ENCODE peak calls at places on chromosomes 4 and X, in ten cellular contexts. I, V, G, Q, M, N, H, W, J and B are unnamed samples.

GRCh38 chr4:13537832-13538177 is 6.5 kb downstream of the NKX3-2 start:
- DNase-seq in W (no peak), G (no peak), J (no peak), M (no peak), V (peak; percentile 58), N (no peak), Q (no peak), I (no peak), H (no peak), B (no peak)

GRCh38 chrX:65652098-65652497 is 15.4 kb upstream of the MSN start:
- DNase-seq in G (no peak), H (no peak), N (no peak), V (no peak), W (no peak), I (no peak), M (no peak), J (no peak), Q (no peak), B (no peak)

GRCh38 chr4:112277220-112277619 is 8.5 kb downstream of the TIFA start:
- DNase-seq in W (no peak), J (no peak), V (no peak), H (no peak), M (no peak), Q (no peak), G (peak; percentile 52), N (no peak), I (no peak), B (peak; percentile 58)

GRCh38 chr4:151641167-151641566 is 119.6 kb downstream of the GATB start:
- DNase-seq in J (no peak), H (no peak), Q (no peak), W (no peak), I (no peak), M (peak; percentile 8), N (no peak), G (peak; percentile 20), V (no peak), B (no peak)

GRCh38 chrX:107716045-107716684 is 59.4 kb downstream of the TSC22D3 start:
- DNase-seq in V (peak; percentile 75), I (peak; percentile 24), M (no peak), Q (peak; percentile 28), G (no peak), J (no peak), H (peak; percentile 67), W (no peak), N (peak; percentile 85), B (no peak)

GRCh38 chr4:126172126-126172525 is 857.4 kb downstream of the FAT4 start:
- DNase-seq in M (no peak), J (no peak), Q (no peak), V (no peak), W (no peak), H (no peak), G (no peak), I (no peak), N (no peak), B (no peak)

GRCh38 chrX:47283015-47283771 is 50.4 kb downstream of the USP11 start:
- DNase-seq in W (no peak), N (no peak), V (no peak), M (peak; percentile 65), H (no peak), I (no peak), J (peak; percentile 8), G (no peak), Q (no peak), B (peak; percentile 3)

GRCh38 chrX:153968754-153969124 is 2.9 kb downstream of the HCFC1 start:
- DNase-seq in W (no peak), H (no peak), M (no peak), N (peak; percentile 79), Q (peak; percentile 46), V (peak; percentile 22), I (peak; percentile 34), G (no peak), J (no peak), B (no peak)

GRCh38 chr4:101211146-101211553 is 136.2 kb downstream of the PPP3CA start:
- DNase-seq in G (peak; percentile 29), N (no peak), I (no peak), W (no peak), Q (no peak), V (peak; percentile 22), J (no peak), M (no peak), H (no peak), B (no peak)

GRCh38 chr4:156217236-156217635 is 263.6 kb upstream of the CTSO start:
- DNase-seq in W (no peak), H (no peak), Q (no peak), M (no peak), J (no peak), V (no peak), I (no peak), N (no peak), G (no peak), B (no peak)

GRCh38 chrX:44922980-44923379 is 50.0 kb downstream of the KDM6A start:
- DNase-seq in I (no peak), G (no peak), M (no peak), J (no peak), N (no peak), Q (no peak), V (no peak), W (no peak), H (no peak), B (no peak)

GRCh38 chrX:19725545-19726102 is 161.8 kb downstream of the SH3KBP1 start:
- DNase-seq in J (no peak), M (no peak), V (no peak), I (no peak), G (no peak), Q (no peak), H (no peak), N (no peak), W (no peak), B (no peak)

GRCh38 chr4:88705805-88706518 is 8.3 kb upstream of the NAP1L5 start:
- DNase-seq in W (no peak), M (no peak), Q (no peak), I (no peak), N (no peak), J (no peak), H (no peak), G (no peak), V (no peak), B (no peak)

GRCh38 chr4:88702780-88703179 is 5.2 kb upstream of the NAP1L5 start:
- DNase-seq in H (no peak), N (no peak), G (no peak), V (no peak), W (no peak), I (no peak), J (no peak), Q (no peak), M (no peak), B (no peak)

GRCh38 chr4:88705223-88705622 is 7.6 kb upstream of the NAP1L5 start:
- DNase-seq in V (no peak), N (no peak), I (no peak), J (no peak), H (no peak), G (no peak), Q (no peak), M (no peak), W (no peak), B (no peak)

GRCh38 chr4:88709989-88710388 is 12.4 kb upstream of the NAP1L5 start:
- DNase-seq in G (no peak), Q (no peak), H (no peak), N (no peak), I (no peak), V (no peak), J (no peak), M (no peak), W (no peak), B (no peak)

DNA sequence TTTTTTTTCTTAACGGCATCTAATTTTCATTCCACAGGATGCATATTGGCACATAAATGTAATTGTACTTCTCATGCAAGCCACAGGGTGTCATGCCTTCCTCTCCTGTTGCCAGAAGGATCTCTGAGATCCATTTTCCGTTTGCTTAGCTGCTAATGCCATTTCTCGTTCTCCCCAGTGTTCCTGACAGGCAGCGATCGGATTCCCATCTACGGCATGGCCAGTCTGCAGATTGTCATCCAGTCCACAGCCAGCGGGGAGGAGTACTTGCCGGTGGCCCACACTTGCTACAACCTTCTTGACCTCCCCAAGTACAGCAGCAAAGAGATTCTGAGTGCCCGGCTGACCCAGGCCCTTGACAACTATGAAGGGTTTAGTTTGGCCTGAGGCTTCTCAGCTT is 8.9 kb upstream of the NAP1L5 start:
- DNase-seq in M (peak; percentile 62), G (no peak), I (no peak), W (no peak), N (no peak), H (no peak), Q (no peak), J (no peak), V (peak; percentile 70), B (peak; percentile 49)
- H3K27ac ChIP-seq in M (no peak overlapping the region), G (no peak overlapping the region), I (no peak overlapping the region), W (no peak overlapping the region), N (no peak overlapping the region), H (no peak overlapping the region), Q (no peak overlapping the region), J (peak overlapping the region; percentile 20), V (no peak overlapping the region), B (peak overlapping the region; percentile 54)

DNA sequence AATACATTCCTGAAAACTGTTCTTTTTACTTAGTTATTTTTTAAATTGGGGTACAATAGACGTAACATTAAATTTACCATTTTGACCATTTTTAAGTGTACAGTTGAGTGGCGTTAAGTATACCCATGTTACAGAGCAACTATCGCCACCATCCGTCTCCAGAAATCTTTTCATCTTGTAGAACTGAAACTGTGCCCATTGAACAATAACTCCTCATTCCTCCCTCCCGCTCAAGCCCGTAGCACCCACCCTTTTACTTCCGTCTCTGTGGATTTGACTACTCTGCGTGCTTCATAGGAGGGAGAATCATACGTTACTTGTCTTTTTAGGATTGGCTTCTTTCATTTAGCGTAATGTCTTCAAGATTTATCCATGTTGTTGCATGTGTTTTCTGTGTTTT is 55.3 kb downstream of the TMEM131L start:
- DNase-seq in I (no peak), J (no peak), H (no peak), N (no peak), W (no peak), M (no peak), G (no peak), V (no peak), Q (no peak), B (no peak)
- TF ChIP-seq CTCF in I (no peak), J (no peak), H (no peak), N (no peak), W (no peak), M (no peak), G (no peak), V (no peak), Q (no peak), B (no peak)

GRCh38 chr4:186169333-186169941 is 21.9 kb upstream of the CYP4V2 start:
- DNase-seq in M (no peak), Q (no peak), N (no peak), W (no peak), G (no peak), J (no peak), H (no peak), I (no peak), V (peak; percentile 0), B (no peak)
- H3K27ac ChIP-seq in M (no peak overlapping the region), Q (no peak overlapping the region), N (no peak overlapping the region), W (no peak overlapping the region), G (no peak overlapping the region), J (no peak overlapping the region), H (no peak overlapping the region), I (no peak overlapping the region), V (no peak overlapping the region), B (no peak overlapping the region)

DNA sequence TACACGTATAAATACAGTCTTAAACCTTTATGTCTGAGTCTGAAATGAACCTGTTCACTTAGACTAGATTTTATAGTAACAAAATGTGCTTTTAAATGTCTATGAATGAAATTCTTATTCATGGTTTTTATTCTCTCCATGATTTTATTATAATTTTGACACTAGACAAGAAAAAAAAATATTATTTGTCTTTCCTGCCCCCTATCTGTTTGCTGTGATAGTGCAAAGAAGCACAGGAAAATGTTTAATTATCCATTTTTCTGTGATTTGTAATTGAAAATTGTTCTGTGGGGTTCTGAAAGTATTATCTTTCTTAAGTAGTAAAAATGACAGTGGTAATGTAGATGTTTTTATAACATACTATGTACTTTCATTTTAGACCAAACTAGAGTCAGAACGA is 52.0 kb downstream of the INTS6L start:
- DNase-seq in H (no peak), M (no peak), V (no peak), Q (no peak), G (no peak), W (no peak), I (no peak), J (no peak), N (no peak), B (no peak)
- TF ChIP-seq CTCF in H (peak; percentile 37), M (peak; percentile 20), V (peak; percentile 48), Q (peak; percentile 31), G (peak; percentile 37), W (peak; percentile 50), I (peak; percentile 41), J (no peak), N (peak; percentile 20), B (peak; percentile 40)